ENCODE peak calls at places on chromosomes 16 and 17, in five cellular contexts. J is GM23338, S is sigmoid colon, F is esophagus squamous epithelium, V is fibroblast of mammary gland. W is an unnamed sample.

GRCh38 chr17:83122834-83123233 is 43.4 kb downstream of the METRNL start:
- DNase-seq in J (peak), S (peak), F (no peak), V (peak), W (no peak)

GRCh38 chr16:46916980-46917379 is 32.8 kb downstream of the GPT2 start:
- DNase-seq in J (no peak), S (no peak), F (no peak), V (peak), W (no peak)

GRCh38 chr16:83682126-83682857 is 125.5 kb upstream of the HSBP1 start:
- DNase-seq in J (no peak), S (no peak), F (no peak), V (no peak), W (no peak)

GRCh38 chr16:10114411-10114810 is 67.8 kb downstream of the GRIN2A start:
- DNase-seq in J (no peak), S (no peak), F (no peak), V (peak), W (no peak)

GRCh38 chr16:51003850-51004566 is 147.1 kb downstream of the SALL1 start:
- DNase-seq in J (no peak), S (no peak), F (no peak), V (no peak), W (no peak)

GRCh38 chr17:73042809-73043685 is 49.4 kb downstream of the SLC39A11 start:
- DNase-seq in J (no peak), S (no peak), F (no peak), V (peak), W (peak)

GRCh38 chr16:78639775-78640174 is 540.3 kb downstream of the WWOX start:
- DNase-seq in J (no peak), S (no peak), F (no peak), V (no peak), W (no peak)

GRCh38 chr17:55233840-55234239 is 30.9 kb upstream of the HLF start:
- DNase-seq in J (no peak), S (no peak), F (no peak), V (no peak), W (no peak)

GRCh38 chr17:13776027-13776551 is 174.4 kb upstream of the HS3ST3A1 start:
- DNase-seq in J (no peak), S (no peak), F (no peak), V (peak), W (no peak)

GRCh38 chr16:52470601-52471000 is 76.3 kb downstream of the TOX3 start:
- DNase-seq in J (peak), S (no peak), F (no peak), V (no peak), W (no peak)

GRCh38 chr16:2150418-2151187 is 2.2 kb downstream of the RAB26 start:
- DNase-seq in J (peak), S (no peak), F (no peak), V (peak), W (peak)

GRCh38 chr17:660453-660852 is 54.2 kb downstream of the VPS53 start:
- DNase-seq in J (no peak), S (no peak), F (no peak), V (no peak), W (no peak)

GRCh38 chr17:41919165-41919817 is 540 bp upstream of the ACLY start:
- DNase-seq in J (peak), S (no peak), F (no peak), V (peak), W (no peak)

GRCh38 chr17:47862621-47863440 is 11.9 kb upstream of the SP6 start:
- DNase-seq in J (no peak), S (no peak), F (no peak), V (peak), W (peak)

GRCh38 chr16:21667575-21667974 is 3.8 kb downstream of the OTOA start:
- DNase-seq in J (no peak), S (no peak), F (no peak), V (no peak), W (no peak)

GRCh38 chr17:76122411-76123126 is 18.5 kb downstream of the FOXJ1 start:
- DNase-seq in J (no peak), S (peak), F (no peak), V (no peak), W (no peak)
- H3K4me3 ChIP-seq in J (peak), S (no peak), F (no peak), V (no peak), W (no peak)

DNA sequence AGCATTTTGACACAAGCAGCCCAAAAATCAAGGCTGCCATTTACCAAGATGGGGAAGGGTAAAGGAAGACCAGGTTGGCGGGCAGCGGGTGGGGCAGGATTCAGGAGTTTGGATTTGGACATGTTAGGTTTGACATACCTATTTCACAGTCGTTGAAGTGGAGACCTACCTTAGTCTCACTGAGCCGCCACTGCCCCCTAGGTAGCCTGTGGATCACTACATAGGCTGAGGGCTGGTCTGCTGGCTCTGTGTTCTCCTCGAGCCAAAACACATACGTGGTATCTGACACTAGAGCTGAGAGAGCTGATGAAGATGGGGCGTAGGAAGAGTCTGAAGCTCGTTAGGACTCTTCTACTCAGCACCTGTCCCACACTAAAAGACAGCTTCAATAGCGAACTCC is 115.1 kb downstream of the HIC1 start:
- DNase-seq in J (peak), S (peak), F (no peak), V (no peak), W (no peak)
- TF ChIP-seq CTCF in J (peak), S (no peak), F (no peak), V (peak), W (no peak)

GRCh38 chr17:27354051-27354490 is 60.2 kb downstream of the WSB1 start:
- DNase-seq in J (peak), S (peak), F (no peak), V (no peak), W (no peak)

GRCh38 chr17:27349540-27350021 is 55.7 kb downstream of the WSB1 start:
- DNase-seq in J (peak), S (no peak), F (no peak), V (no peak), W (no peak)

GRCh38 chr17:27352481-27353460 is 58.9 kb downstream of the WSB1 start:
- DNase-seq in J (no peak), S (peak), F (no peak), V (peak), W (peak)

GRCh38 chr17:27353469-27354050 is 59.6 kb downstream of the WSB1 start:
- DNase-seq in J (peak), S (peak), F (peak), V (peak), W (peak)

DNA sequence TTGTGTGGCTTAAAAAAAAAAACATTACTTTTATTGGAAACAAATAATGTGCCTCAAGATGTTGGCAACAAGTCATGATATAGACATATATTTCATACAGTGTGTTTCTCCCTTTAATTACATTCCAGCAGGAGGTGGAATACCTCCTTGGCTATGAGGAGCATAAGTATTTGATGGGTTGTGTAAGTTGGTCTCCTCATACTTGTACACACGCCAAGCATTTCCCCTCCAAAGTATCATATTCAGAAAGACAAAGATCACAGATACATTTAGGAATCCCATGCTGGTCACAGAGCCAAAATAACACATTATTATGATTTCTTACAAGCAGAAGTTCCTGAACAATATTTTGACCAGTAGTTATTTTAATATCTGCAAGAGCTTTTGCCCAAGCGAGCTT is 57.8 kb downstream of the WSB1 start:
- DNase-seq in J (no peak), S (no peak), F (no peak), V (no peak), W (peak)
- H3K4me3 ChIP-seq in J (no peak), S (no peak), F (no peak), V (no peak), W (no peak)

GRCh38 chr17:2369551-2370210 is 31.2 kb downstream of the MNT start:
- DNase-seq in J (peak), S (no peak), F (no peak), V (no peak), W (no peak)
- TF ChIP-seq CTCF in J (peak), S (no peak), F (no peak), V (no peak), W (no peak)

GRCh38 chr16:58814348-58814801 is 80.3 kb upstream of the GOT2 start:
- DNase-seq in J (peak), S (no peak), F (no peak), V (peak), W (peak)
- H3K4me3 ChIP-seq in J (peak), S (peak), F (no peak), V (no peak), W (no peak)

DNA sequence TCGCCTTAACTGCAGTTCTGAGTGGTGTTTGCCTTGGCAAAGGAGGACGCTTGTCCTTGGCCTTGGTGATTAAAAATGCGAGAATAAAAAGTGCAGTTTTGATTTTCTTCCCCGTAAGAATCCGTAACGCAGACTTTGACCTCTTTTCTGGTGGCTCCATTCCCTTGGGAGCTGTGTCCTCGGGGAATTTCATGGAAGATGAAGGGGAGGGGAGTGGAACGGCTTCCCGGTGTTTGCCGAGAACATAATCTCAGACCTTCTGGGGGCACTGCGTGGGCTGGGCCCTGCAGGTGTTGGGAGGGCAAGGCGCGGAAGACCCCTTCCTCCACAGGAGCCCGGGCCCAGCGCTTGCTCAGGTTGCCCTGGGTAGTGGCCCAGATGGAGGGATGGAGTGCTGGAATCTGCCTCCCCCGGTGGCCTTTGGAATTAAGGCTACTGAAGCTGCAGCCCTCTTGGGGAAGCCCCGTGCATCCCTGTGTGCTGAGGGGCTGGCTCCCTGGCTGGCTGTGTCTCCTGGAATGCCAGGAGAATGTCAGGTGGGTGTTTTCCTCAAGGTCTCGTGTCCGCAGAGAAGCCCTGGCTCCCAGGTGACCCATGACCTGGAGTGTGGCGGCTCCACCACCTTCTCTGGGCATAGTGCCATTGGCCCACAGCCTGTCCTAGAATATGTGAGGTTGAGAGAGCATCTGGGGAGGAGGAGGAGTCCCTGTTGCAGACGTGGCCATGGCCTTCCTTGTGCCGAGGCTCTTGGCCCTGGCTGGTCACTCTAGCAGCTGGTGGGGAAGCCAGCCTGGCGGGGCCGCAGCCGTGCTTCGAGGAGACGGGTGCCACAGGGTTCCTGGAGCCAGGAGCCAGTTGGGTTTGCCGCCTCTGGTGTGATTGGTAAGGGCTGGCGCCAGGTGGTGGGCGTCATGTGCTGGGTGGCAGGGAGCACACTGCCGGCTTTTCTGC is 3.1 kb downstream of the BAIAP2 start:
- DNase-seq in J (peak), S (no peak), F (no peak), V (no peak), W (peak)
- TF ChIP-seq CTCF in J (no peak), S (no peak), F (no peak), V (no peak), W (no peak)

GRCh38 chr16:64615647-64616280 is 506.1 kb downstream of the CDH11 start:
- DNase-seq in J (peak), S (no peak), F (no peak), V (no peak), W (peak)
- H3K4me3 ChIP-seq in J (no peak), S (no peak), F (no peak), V (no peak), W (no peak)

GRCh38 chr17:71762526-71762925 is 358.3 kb upstream of the SOX9 start:
- DNase-seq in J (no peak), S (no peak), F (no peak), V (no peak), W (no peak)

GRCh38 chr17:71765437-71765836 is 355.4 kb upstream of the SOX9 start:
- DNase-seq in J (no peak), S (no peak), F (no peak), V (no peak), W (no peak)

GRCh38 chr17:71759422-71760060 is 361.3 kb upstream of the SOX9 start:
- DNase-seq in J (no peak), S (no peak), F (no peak), V (no peak), W (no peak)

GRCh38 chr17:71760062-71760720 is 360.6 kb upstream of the SOX9 start:
- DNase-seq in J (no peak), S (no peak), F (no peak), V (peak), W (no peak)

GRCh38 chr17:71764507-71764906 is 356.3 kb upstream of the SOX9 start:
- DNase-seq in J (peak), S (no peak), F (no peak), V (no peak), W (no peak)
- TF ChIP-seq CTCF in J (peak), S (no peak), F (no peak), V (peak), W (peak)

DNA sequence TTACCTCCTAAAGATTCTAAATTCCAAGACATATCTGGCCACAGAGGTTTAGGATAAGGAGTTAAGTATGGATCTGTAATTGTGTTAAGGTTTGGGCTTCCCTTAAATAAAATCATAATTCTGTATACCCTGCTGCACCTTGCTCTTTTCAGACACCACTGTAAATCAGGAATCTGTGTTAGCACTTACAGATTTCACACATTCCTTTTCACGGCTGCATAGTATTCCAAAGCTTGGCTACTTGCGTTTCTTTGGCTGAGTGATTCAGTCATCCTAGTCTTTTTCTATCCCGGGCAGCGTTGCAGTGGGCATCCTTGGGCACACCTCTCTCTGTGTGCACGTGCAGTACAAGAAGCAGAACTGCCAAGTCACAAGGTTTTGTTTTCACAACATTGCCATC is 105.8 kb downstream of the SOCS1 start:
- DNase-seq in J (no peak), S (no peak), F (no peak), V (no peak), W (no peak)
- H3K4me3 ChIP-seq in J (no peak), S (no peak), F (no peak), V (no peak), W (no peak)